ENCODE peak calls at places on chromosomes 3 and 15, in six cellular contexts. B, X, R, A, U and Y are unnamed samples.

GRCh38 chr3:171806200-171807128 is 3.8 kb downstream of the PLD1 start:
- DNase-seq in B (no peak), X (no peak), R (no peak), A (no peak), U (no peak), Y (no peak)

GRCh38 chr3:68817243-68817642 is 115.1 kb downstream of the TAFA4 start:
- DNase-seq in B (no peak), X (no peak), R (no peak), A (no peak), U (no peak), Y (no peak)

GRCh38 chr3:86990171-86990733 is 697 bp downstream of the VGLL3 start:
- DNase-seq in B (peak; percentile 68), X (peak; percentile 71), R (no peak), A (peak; percentile 78), U (peak; percentile 71), Y (peak; percentile 40)

GRCh38 chr15:66617137-66618090 is 51.6 kb upstream of the LCTL start:
- DNase-seq in B (peak; percentile 89), X (peak; percentile 81), R (no peak), A (no peak), U (peak; percentile 89), Y (peak; percentile 91)

GRCh38 chr3:127053979-127054378 is 71.1 kb downstream of the PLXNA1 start:
- DNase-seq in B (peak; percentile 41), X (no peak), R (no peak), A (no peak), U (no peak), Y (no peak)

GRCh38 chr3:124078978-124079911 is 87.3 kb upstream of the ROPN1 start:
- DNase-seq in B (no peak), X (no peak), R (peak; percentile 22), A (no peak), U (no peak), Y (no peak)

GRCh38 chr3:161348791-161349400 is 22.4 kb downstream of the SPTSSB start:
- DNase-seq in B (no peak), X (no peak), R (peak; percentile 40), A (no peak), U (no peak), Y (no peak)

GRCh38 chr3:135000465-135000864 is 205.4 kb downstream of the EPHB1 start:
- DNase-seq in B (no peak), X (no peak), R (no peak), A (no peak), U (no peak), Y (no peak)

GRCh38 chr15:93152951-93153350 is 63.9 kb upstream of the RGMA start:
- DNase-seq in B (no peak), X (peak; percentile 65), R (no peak), A (no peak), U (peak; percentile 94), Y (peak; percentile 28)

GRCh38 chr3:69451594-69451993 is 65.7 kb upstream of the FRMD4B start:
- DNase-seq in B (no peak), X (no peak), R (no peak), A (no peak), U (no peak), Y (no peak)

GRCh38 chr15:91129436-91129835 is 29.4 kb downstream of the SV2B start:
- DNase-seq in B (no peak), X (no peak), R (no peak), A (no peak), U (no peak), Y (no peak)

GRCh38 chr15:100114100-100114499 is 227.7 kb downstream of the ADAMTS17 start:
- DNase-seq in B (peak; percentile 35), X (no peak), R (no peak), A (no peak), U (peak; percentile 80), Y (no peak)

GRCh38 chr3:157317895-157318294 is 118.8 kb upstream of the PTX3 start:
- DNase-seq in B (no peak), X (no peak), R (no peak), A (no peak), U (no peak), Y (no peak)

GRCh38 chr15:99755692-99756409 is 22.6 kb upstream of the LYSMD4 start:
- DNase-seq in B (peak; percentile 80), X (no peak), R (peak; percentile 56), A (peak; percentile 49), U (peak; percentile 74), Y (peak; percentile 42)

GRCh38 chr3:38004415-38005075 is 14.0 kb downstream of the VILL start:
- DNase-seq in B (peak; percentile 83), X (no peak), R (peak; percentile 54), A (peak; percentile 70), U (peak; percentile 82), Y (peak; percentile 91)

GRCh38 chr3:41424543-41425300 is 225.4 kb downstream of the CTNNB1 start:
- DNase-seq in B (no peak), X (no peak), R (no peak), A (no peak), U (no peak), Y (no peak)

GRCh38 chr15:91946914-91947313 is 93.4 kb downstream of the SLCO3A1 start:
- DNase-seq in B (no peak), X (no peak), R (no peak), A (no peak), U (no peak), Y (no peak)

GRCh38 chr3:150388468-150389418 is 19.4 kb upstream of the TSC22D2 start:
- DNase-seq in B (no peak), X (no peak), R (no peak), A (no peak), U (no peak), Y (no peak)

GRCh38 chr3:150391200-150391599 is 16.9 kb upstream of the TSC22D2 start:
- DNase-seq in B (no peak), X (no peak), R (no peak), A (no peak), U (no peak), Y (no peak)

GRCh38 chr3:150384517-150385212 is 23.4 kb upstream of the TSC22D2 start:
- DNase-seq in B (peak; percentile 82), X (no peak), R (no peak), A (no peak), U (no peak), Y (no peak)

DNA sequence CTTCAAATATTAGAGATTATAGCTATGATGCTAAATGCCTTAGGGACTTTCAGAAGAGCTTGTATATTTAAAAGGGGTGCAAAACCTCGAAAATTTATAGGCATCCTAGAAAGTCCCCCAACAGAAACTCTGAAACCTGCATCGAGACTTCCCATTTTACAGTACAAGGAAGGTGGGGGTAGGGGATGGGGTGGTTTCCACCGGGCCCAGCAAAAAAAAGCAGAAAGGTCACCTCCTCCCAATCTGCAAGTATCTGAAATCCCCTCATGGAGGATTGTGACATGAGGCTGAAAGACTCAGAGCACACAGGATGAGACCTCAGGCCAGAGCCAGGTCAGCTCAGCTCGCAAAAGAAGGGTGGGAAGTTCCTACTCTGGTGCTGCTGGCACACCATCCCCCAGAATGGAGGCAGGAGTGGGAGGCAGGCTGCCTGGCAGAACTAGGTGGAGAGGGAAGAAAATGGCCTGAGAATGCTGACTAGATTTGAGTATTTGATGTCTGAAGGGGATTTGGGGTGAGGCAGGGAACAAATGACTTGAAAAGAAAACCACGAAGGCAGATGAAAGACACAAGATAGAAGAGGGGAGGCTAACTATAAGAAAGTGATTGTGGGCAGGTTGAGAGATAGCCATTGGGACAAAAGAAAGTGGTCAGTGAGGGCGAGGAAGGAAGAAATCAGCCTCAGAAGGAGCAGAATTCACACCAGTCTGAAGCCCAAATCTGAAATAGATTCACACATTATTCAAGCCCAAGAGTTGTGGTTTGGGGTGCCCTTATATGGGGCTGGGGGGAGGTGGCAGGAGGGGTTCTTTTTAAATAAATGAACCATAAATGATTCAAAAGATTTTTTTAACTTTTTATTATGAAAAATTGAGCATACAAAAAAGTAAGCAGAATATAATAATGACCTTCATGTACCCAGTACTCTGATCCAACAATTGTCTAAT is 22.5 kb upstream of the TSC22D2 start:
- DNase-seq in B (no peak), X (no peak), R (no peak), A (no peak), U (no peak), Y (no peak)
- TF ChIP-seq POLR2A in B (no peak), X (no peak), R (no peak), A (no peak), U (no peak), Y (no peak)

DNA sequence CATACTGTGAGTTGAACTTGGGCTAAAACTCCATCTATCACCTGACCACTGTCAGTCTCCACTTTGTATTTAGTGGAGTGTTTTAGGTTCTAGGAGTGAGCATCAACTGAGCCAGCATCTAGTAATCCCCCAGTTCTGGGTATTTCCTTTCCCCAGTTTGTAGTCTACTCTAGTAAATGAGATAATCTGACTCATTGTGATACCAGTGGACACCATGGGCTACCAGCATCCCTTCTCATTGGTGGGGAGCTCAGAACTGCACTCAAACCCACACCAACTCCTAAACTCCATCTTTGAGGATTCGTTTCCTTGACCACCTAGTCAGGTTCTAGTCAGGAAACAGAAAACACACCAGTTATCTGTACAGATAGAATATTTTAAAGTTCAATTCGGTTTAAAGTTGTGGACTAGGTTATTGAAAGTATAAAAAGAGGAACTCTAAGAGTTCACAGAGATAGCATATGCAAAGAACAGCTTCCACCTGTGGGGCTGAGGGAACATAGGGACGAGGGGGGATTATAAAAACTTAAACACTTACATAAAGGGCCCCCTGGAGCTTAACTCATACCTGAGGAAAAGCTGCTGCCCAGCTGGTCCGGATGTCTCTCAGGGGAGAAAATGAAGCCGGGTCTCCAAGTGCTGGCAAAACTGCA is 36.0 kb downstream of the LEO1 start:
- DNase-seq in B (no peak), X (no peak), R (no peak), A (no peak), U (no peak), Y (no peak)
- H3K27me3 ChIP-seq in B (no peaks in the 10 kb centered on the region), X (no peaks in the 10 kb centered on the region), R (no peaks in the 10 kb centered on the region), A (no peaks in the 10 kb centered on the region), U (no peaks in the 10 kb centered on the region), Y (no peaks in the 10 kb centered on the region)

GRCh38 chr3:141875374-141875892 is 1.0 kb upstream of the ATP1B3 start:
- DNase-seq in B (peak; percentile 96), X (peak; percentile 94), R (peak; percentile 69), A (peak; percentile 84), U (peak; percentile 94), Y (peak; percentile 86)
- TF ChIP-seq POLR2AphosphoS5 in B (peak; percentile 59), X (no peak), R (no peak), A (no peak), U (peak; percentile 67), Y (no peak)

GRCh38 chr3:58009749-58010535 is 1.7 kb downstream of the FLNB start:
- DNase-seq in B (no peak), X (no peak), R (no peak), A (no peak), U (peak; percentile 58), Y (peak; percentile 80)
- TF ChIP-seq POLR2A in B (no peak), X (no peak), R (no peak), A (no peak), U (no peak), Y (no peak)

GRCh38 chr3:57081173-57081572 is 20.7 kb downstream of the SPATA12 start:
- DNase-seq in B (no peak), X (no peak), R (no peak), A (no peak), U (no peak), Y (no peak)

GRCh38 chr3:57079221-57079831 is 18.9 kb downstream of the SPATA12 start:
- DNase-seq in B (peak; percentile 77), X (no peak), R (no peak), A (no peak), U (peak; percentile 77), Y (peak; percentile 53)

GRCh38 chr3:57078366-57079220 is 18.1 kb downstream of the SPATA12 start:
- DNase-seq in B (peak; percentile 81), X (peak; percentile 88), R (no peak), A (peak; percentile 89), U (peak; percentile 88), Y (peak; percentile 49)

GRCh38 chr3:57082481-57082880 is 22.0 kb downstream of the SPATA12 start:
- DNase-seq in B (no peak), X (no peak), R (no peak), A (no peak), U (no peak), Y (no peak)

GRCh38 chr3:57080171-57080570 is 19.7 kb downstream of the SPATA12 start:
- DNase-seq in B (no peak), X (no peak), R (no peak), A (no peak), U (no peak), Y (no peak)
- H3K27me3 ChIP-seq in B (peaks cover 35% of the 10 kb centered on the region), X (no peaks in the 10 kb centered on the region), R (no peaks in the 10 kb centered on the region), A (peaks cover 34% of the 10 kb centered on the region), U (no peaks in the 10 kb centered on the region), Y (no peaks in the 10 kb centered on the region)